ENCODE peak calls at places on chromosomes 7 and 10, in nine cellular contexts. F, P, O, Z, N, H, B, A and M are unnamed samples.

GRCh38 chr7:37052673-37053072 is 328.4 kb upstream of the AOAH start:
- DNase-seq in H (peak), B (no peak), Z (no peak), F (peak), A (peak), P (no peak), O (peak), N (peak), M (no peak)

GRCh38 chr7:901388-902154 is 25.2 kb downstream of the GET4 start:
- DNase-seq in Z (peak), A (peak), F (peak), H (peak), N (peak), B (peak), O (peak), P (peak), M (peak)

GRCh38 chr7:43362652-43363428 is 220.1 kb upstream of the STK17A start:
- DNase-seq in P (peak), N (no peak), Z (peak), O (peak), H (peak), F (no peak), B (no peak), A (no peak), M (no peak)

GRCh38 chr10:19993714-19994343 is 177.6 kb downstream of the PLXDC2 start:
- DNase-seq in A (no peak), O (no peak), F (no peak), N (no peak), B (no peak), H (peak), Z (no peak), P (no peak), M (no peak)

GRCh38 chr7:129468087-129468486 is 33.9 kb downstream of the STRIP2 start:
- DNase-seq in P (no peak), O (no peak), Z (no peak), A (no peak), B (no peak), F (no peak), N (no peak), H (peak), M (no peak)

GRCh38 chr7:4416436-4417092 is 265.5 kb upstream of the FOXK1 start:
- DNase-seq in N (no peak), Z (no peak), O (peak), F (no peak), B (no peak), P (peak), H (no peak), A (no peak), M (peak)

GRCh38 chr7:64528770-64529169 is 34.1 kb downstream of the ZNF680 start:
- DNase-seq in Z (no peak), N (no peak), P (no peak), F (no peak), A (no peak), B (no peak), O (no peak), H (no peak), M (no peak)

GRCh38 chr10:72107325-72108003 is 19.1 kb upstream of the SPOCK2 start:
- DNase-seq in B (no peak), F (no peak), H (no peak), O (no peak), Z (no peak), P (no peak), N (no peak), A (no peak), M (no peak)

GRCh38 chr10:84665883-84666463 is 337.6 kb downstream of the CCSER2 start:
- DNase-seq in B (peak), A (no peak), H (no peak), N (peak), F (peak), O (peak), Z (no peak), P (no peak), M (peak)

GRCh38 chr10:3757250-3757637 is 27.8 kb downstream of the KLF6 start:
- DNase-seq in Z (no peak), O (no peak), N (no peak), F (no peak), H (no peak), A (no peak), B (no peak), P (no peak), M (no peak)

GRCh38 chr7:92044940-92045339 is 89.3 kb downstream of the CYP51A1 start:
- DNase-seq in B (no peak), F (no peak), A (no peak), Z (no peak), P (no peak), O (no peak), H (no peak), N (no peak), M (no peak)

GRCh38 chr7:139523199-139523941 is at the start of gene CLEC2L:
- DNase-seq in H (no peak), N (no peak), O (no peak), A (no peak), B (peak), F (peak), P (no peak), Z (no peak), M (no peak)

GRCh38 chr7:64872351-64872750 is 30.7 kb upstream of the ZNF273 start:
- DNase-seq in P (no peak), N (no peak), Z (no peak), F (no peak), B (no peak), H (no peak), A (no peak), O (no peak), M (no peak)

GRCh38 chr7:80231719-80232118 is 97.1 kb downstream of the GNAI1 start:
- DNase-seq in H (peak), A (no peak), P (no peak), Z (no peak), B (no peak), N (no peak), O (no peak), F (no peak), M (no peak)

GRCh38 chr10:20858292-20859124 is 38.6 kb downstream of the NEBL start:
- DNase-seq in Z (peak), N (no peak), H (peak), A (peak), O (peak), B (no peak), P (no peak), F (no peak), M (no peak)

GRCh38 chr10:26802527-26802926 is 58.2 kb downstream of the ABI1 start:
- DNase-seq in A (no peak), O (no peak), B (no peak), H (no peak), F (no peak), Z (no peak), N (no peak), P (no peak), M (no peak)

GRCh38 chr7:25835191-25835590 is 316.8 kb upstream of the NFE2L3 start:
- DNase-seq in A (no peak), N (no peak), P (no peak), F (no peak), H (peak), O (no peak), B (no peak), Z (no peak), M (no peak)

GRCh38 chr7:18623389-18623788 is 127.8 kb downstream of the HDAC9 start:
- DNase-seq in P (no peak), F (no peak), O (no peak), Z (no peak), A (no peak), H (no peak), B (no peak), N (no peak), M (no peak)

GRCh38 chr7:149422914-149423285 is 38.0 kb downstream of the ZNF777 start:
- DNase-seq in O (no peak), F (no peak), P (peak), Z (no peak), H (no peak), N (no peak), B (peak), A (no peak), M (peak)